ENCODE peak calls at places on chromosomes 5 and 9, in seven cellular contexts. One of them, this sample, is unnamed.
A peak's percentile ranks its signal among the peaks of the same experiment; 100 is the strongest.

GRCh38 chr5:142621227-142621626 is 64.7 kb downstream of the FGF1 start:
- DNase-seq in PC-3: peak; percentile 78
- DNase-seq in AG09319: no peak
- DNase-seq in lower leg skin: no peak
- DNase-seq in GM20000: no peak
- DNase-seq in cardiac muscle cell: no peak
- DNase-seq in AG10803: peak; percentile 82
- DNase-seq in this sample: peak; percentile 58

GRCh38 chr5:55600536-55601208 is 65.9 kb upstream of the PLPP1 start:
- DNase-seq in cardiac muscle cell: peak; percentile 32
- DNase-seq in GM20000: peak; percentile 39
- DNase-seq in lower leg skin: no peak
- DNase-seq in AG09319: no peak
- DNase-seq in PC-3: peak; percentile 10
- DNase-seq in AG10803: peak; percentile 79
- DNase-seq in this sample: peak; percentile 69

GRCh38 chr9:129863059-129863690 is 27.9 kb downstream of the USP20 start:
- DNase-seq in lower leg skin: no peak
- DNase-seq in cardiac muscle cell: no peak
- DNase-seq in AG09319: no peak
- DNase-seq in GM20000: no peak
- DNase-seq in PC-3: no peak
- DNase-seq in AG10803: peak; percentile 61
- DNase-seq in this sample: peak; percentile 79

GRCh38 chr5:179326176-179326997 is 18.9 kb downstream of the ADAMTS2 start:
- DNase-seq in PC-3: no peak
- DNase-seq in lower leg skin: peak; percentile 59
- DNase-seq in cardiac muscle cell: no peak
- DNase-seq in AG10803: peak; percentile 95
- DNase-seq in GM20000: no peak
- DNase-seq in AG09319: peak; percentile 95
- DNase-seq in this sample: peak; percentile 42

GRCh38 chr9:5869315-5870019 is 21.2 kb upstream of the MLANA start:
- DNase-seq in PC-3: peak; percentile 23
- DNase-seq in lower leg skin: no peak
- DNase-seq in GM20000: peak; percentile 34
- DNase-seq in AG10803: no peak
- DNase-seq in cardiac muscle cell: no peak
- DNase-seq in AG09319: no peak
- DNase-seq in this sample: no peak

GRCh38 chr5:133709074-133709676 is 96.8 kb upstream of the FSTL4 start:
- DNase-seq in AG10803: peak; percentile 9
- DNase-seq in AG09319: peak; percentile 15
- DNase-seq in lower leg skin: no peak
- DNase-seq in GM20000: no peak
- DNase-seq in PC-3: no peak
- DNase-seq in cardiac muscle cell: no peak
- DNase-seq in this sample: peak; percentile 4

GRCh38 chr9:126009047-126009446 is 261.9 kb downstream of the PBX3 start:
- DNase-seq in lower leg skin: no peak
- DNase-seq in PC-3: no peak
- DNase-seq in AG09319: no peak
- DNase-seq in AG10803: no peak
- DNase-seq in cardiac muscle cell: no peak
- DNase-seq in GM20000: no peak
- DNase-seq in this sample: no peak

GRCh38 chr5:123429993-123430392 is 6.8 kb upstream of the CEP120 start:
- DNase-seq in lower leg skin: peak; percentile 32
- DNase-seq in GM20000: no peak
- DNase-seq in AG09319: peak; percentile 69
- DNase-seq in AG10803: peak; percentile 92
- DNase-seq in cardiac muscle cell: no peak
- DNase-seq in PC-3: peak; percentile 86
- DNase-seq in this sample: peak; percentile 83

GRCh38 chr5:133527311-133527710 is 85.0 kb downstream of the FSTL4 start:
- DNase-seq in AG09319: no peak
- DNase-seq in GM20000: no peak
- DNase-seq in PC-3: no peak
- DNase-seq in cardiac muscle cell: no peak
- DNase-seq in lower leg skin: no peak
- DNase-seq in AG10803: peak; percentile 38
- DNase-seq in this sample: no peak

GRCh38 chr9:82021198-82021597 is 32.6 kb downstream of the SPATA31D1 start:
- DNase-seq in AG09319: peak; percentile 84
- DNase-seq in lower leg skin: peak; percentile 86
- DNase-seq in cardiac muscle cell: no peak
- DNase-seq in AG10803: peak; percentile 99
- DNase-seq in PC-3: peak; percentile 62
- DNase-seq in GM20000: no peak
- DNase-seq in this sample: peak; percentile 96

GRCh38 chr5:4879693-4880303 is 260.3 kb upstream of the ADAMTS16 start:
- DNase-seq in PC-3: peak; percentile 88
- DNase-seq in cardiac muscle cell: peak; percentile 74
- DNase-seq in AG10803: peak; percentile 81
- DNase-seq in lower leg skin: peak; percentile 58
- DNase-seq in AG09319: peak; percentile 18
- DNase-seq in GM20000: peak; percentile 74
- DNase-seq in this sample: peak; percentile 79

GRCh38 chr5:1793301-1793740 is 6.3 kb downstream of the MRPL36 start:
- DNase-seq in cardiac muscle cell: no peak
- DNase-seq in AG10803: peak; percentile 62
- DNase-seq in AG09319: no peak
- DNase-seq in PC-3: no peak
- DNase-seq in GM20000: no peak
- DNase-seq in lower leg skin: no peak
- DNase-seq in this sample: peak; percentile 32

GRCh38 chr5:39200081-39200480 is 19.3 kb downstream of the FYB1 start:
- DNase-seq in lower leg skin: no peak
- DNase-seq in cardiac muscle cell: no peak
- DNase-seq in AG09319: no peak
- DNase-seq in AG10803: no peak
- DNase-seq in PC-3: no peak
- DNase-seq in GM20000: no peak
- DNase-seq in this sample: no peak

GRCh38 chr5:43315697-43316096 is 2.5 kb upstream of the HMGCS1 start:
- DNase-seq in AG10803: no peak
- DNase-seq in PC-3: no peak
- DNase-seq in cardiac muscle cell: no peak
- DNase-seq in lower leg skin: no peak
- DNase-seq in GM20000: no peak
- DNase-seq in AG09319: no peak
- DNase-seq in this sample: no peak

GRCh38 chr5:172985596-172985995 is 2.0 kb downstream of the ATP6V0E1 start:
- DNase-seq in cardiac muscle cell: no peak
- DNase-seq in GM20000: no peak
- DNase-seq in lower leg skin: no peak
- DNase-seq in AG09319: no peak
- DNase-seq in AG10803: no peak
- DNase-seq in PC-3: peak; percentile 50
- DNase-seq in this sample: no peak

GRCh38 chr9:99169982-99170761 is 51.6 kb downstream of the ALG2 start:
- DNase-seq in AG09319: no peak
- DNase-seq in AG10803: no peak
- DNase-seq in cardiac muscle cell: peak; percentile 70
- DNase-seq in PC-3: no peak
- DNase-seq in GM20000: no peak
- DNase-seq in lower leg skin: no peak
- DNase-seq in this sample: no peak
- TF ChIP-seq CTCF in AG09319: no peak
- TF ChIP-seq CTCF in AG10803: no peak
- TF ChIP-seq CTCF in cardiac muscle cell: peak; percentile 22
- TF ChIP-seq CTCF in PC-3: no peak
- TF ChIP-seq CTCF in GM20000: no peak
- TF ChIP-seq CTCF in lower leg skin: no peak
- TF ChIP-seq CTCF in this sample: no peak

GRCh38 chr5:132065351-132065937 is 5.0 kb downstream of the IL3 start:
- DNase-seq in PC-3: peak; percentile 81
- DNase-seq in AG10803: peak; percentile 61
- DNase-seq in GM20000: peak; percentile 71
- DNase-seq in lower leg skin: no peak
- DNase-seq in AG09319: peak; percentile 23
- DNase-seq in cardiac muscle cell: peak; percentile 74
- DNase-seq in this sample: peak; percentile 69
- TF ChIP-seq CTCF in PC-3: peak; percentile 76
- TF ChIP-seq CTCF in AG10803: peak; percentile 73
- TF ChIP-seq CTCF in GM20000: peak; percentile 54
- TF ChIP-seq CTCF in lower leg skin: no peak
- TF ChIP-seq CTCF in AG09319: peak; percentile 68
- TF ChIP-seq CTCF in cardiac muscle cell: peak; percentile 64
- TF ChIP-seq CTCF in this sample: peak; percentile 78

DNA sequence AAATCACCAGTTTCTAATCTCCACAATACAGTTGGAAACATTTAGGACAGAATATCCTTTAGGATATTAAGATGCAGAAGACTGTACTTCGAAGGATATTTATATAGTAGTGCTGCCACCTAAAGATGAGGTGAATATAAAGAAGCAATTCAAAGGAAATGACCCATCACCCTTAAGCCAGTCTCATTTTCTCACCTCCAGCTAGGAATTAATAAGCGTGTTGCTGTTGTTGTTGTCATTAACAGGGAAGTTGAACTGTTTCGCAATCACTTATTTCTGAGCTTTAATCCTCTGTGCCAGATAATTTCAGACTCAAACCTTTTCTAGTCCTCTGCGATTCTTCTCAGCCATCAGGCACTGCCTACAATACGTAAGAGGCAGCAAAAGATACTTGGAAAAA is 7.8 kb upstream of the PURA start:
- DNase-seq in PC-3: no peak
- DNase-seq in lower leg skin: no peak
- DNase-seq in AG10803: no peak
- DNase-seq in AG09319: no peak
- DNase-seq in GM20000: no peak
- DNase-seq in cardiac muscle cell: no peak
- DNase-seq in this sample: no peak
- TF ChIP-seq CTCF in PC-3: peak; percentile 31
- TF ChIP-seq CTCF in lower leg skin: no peak
- TF ChIP-seq CTCF in AG10803: no peak
- TF ChIP-seq CTCF in AG09319: no peak
- TF ChIP-seq CTCF in GM20000: no peak
- TF ChIP-seq CTCF in cardiac muscle cell: no peak
- TF ChIP-seq CTCF in this sample: no peak

GRCh38 chr9:4831119-4831518 is 38.4 kb downstream of the RCL1 start:
- DNase-seq in PC-3: peak; percentile 66
- DNase-seq in lower leg skin: no peak
- DNase-seq in AG09319: no peak
- DNase-seq in GM20000: no peak
- DNase-seq in AG10803: no peak
- DNase-seq in cardiac muscle cell: no peak
- DNase-seq in this sample: no peak
- TF ChIP-seq CTCF in PC-3: no peak
- TF ChIP-seq CTCF in lower leg skin: no peak
- TF ChIP-seq CTCF in AG09319: no peak
- TF ChIP-seq CTCF in GM20000: no peak
- TF ChIP-seq CTCF in AG10803: no peak
- TF ChIP-seq CTCF in cardiac muscle cell: no peak
- TF ChIP-seq CTCF in this sample: no peak

GRCh38 chr5:35202319-35203111 is 27.8 kb downstream of the PRLR start:
- DNase-seq in PC-3: peak; percentile 71
- DNase-seq in GM20000: peak; percentile 29
- DNase-seq in AG10803: peak; percentile 42
- DNase-seq in lower leg skin: no peak
- DNase-seq in cardiac muscle cell: peak; percentile 45
- DNase-seq in AG09319: peak; percentile 14
- DNase-seq in this sample: peak; percentile 42
- TF ChIP-seq CTCF in PC-3: peak; percentile 86
- TF ChIP-seq CTCF in GM20000: peak; percentile 51
- TF ChIP-seq CTCF in AG10803: peak; percentile 67
- TF ChIP-seq CTCF in lower leg skin: no peak
- TF ChIP-seq CTCF in cardiac muscle cell: peak; percentile 61
- TF ChIP-seq CTCF in AG09319: peak; percentile 60
- TF ChIP-seq CTCF in this sample: peak; percentile 67

GRCh38 chr5:113047234-113047633 is 70.6 kb downstream of the DCP2 start:
- DNase-seq in lower leg skin: no peak
- DNase-seq in PC-3: peak; percentile 85
- DNase-seq in GM20000: no peak
- DNase-seq in cardiac muscle cell: no peak
- DNase-seq in AG09319: no peak
- DNase-seq in AG10803: peak; percentile 39
- DNase-seq in this sample: peak; percentile 37

GRCh38 chr5:113044776-113045175 is 68.2 kb downstream of the DCP2 start:
- DNase-seq in PC-3: no peak
- DNase-seq in GM20000: no peak
- DNase-seq in AG09319: no peak
- DNase-seq in lower leg skin: no peak
- DNase-seq in cardiac muscle cell: no peak
- DNase-seq in AG10803: no peak
- DNase-seq in this sample: no peak

GRCh38 chr5:113042491-113043243 is 66.1 kb downstream of the DCP2 start:
- DNase-seq in PC-3: no peak
- DNase-seq in AG09319: no peak
- DNase-seq in GM20000: no peak
- DNase-seq in cardiac muscle cell: no peak
- DNase-seq in AG10803: no peak
- DNase-seq in lower leg skin: no peak
- DNase-seq in this sample: no peak

GRCh38 chr5:113040672-113041071 is 64.1 kb downstream of the DCP2 start:
- DNase-seq in GM20000: no peak
- DNase-seq in lower leg skin: no peak
- DNase-seq in cardiac muscle cell: no peak
- DNase-seq in AG09319: no peak
- DNase-seq in PC-3: no peak
- DNase-seq in AG10803: no peak
- DNase-seq in this sample: no peak

GRCh38 chr5:113043491-113043931 is 66.9 kb downstream of the DCP2 start:
- DNase-seq in PC-3: peak; percentile 20
- DNase-seq in AG09319: no peak
- DNase-seq in cardiac muscle cell: peak; percentile 60
- DNase-seq in AG10803: peak; percentile 37
- DNase-seq in GM20000: no peak
- DNase-seq in lower leg skin: no peak
- DNase-seq in this sample: peak; percentile 35
- TF ChIP-seq CTCF in PC-3: peak; percentile 58
- TF ChIP-seq CTCF in AG09319: peak; percentile 16
- TF ChIP-seq CTCF in cardiac muscle cell: no peak
- TF ChIP-seq CTCF in AG10803: peak; percentile 31
- TF ChIP-seq CTCF in GM20000: no peak
- TF ChIP-seq CTCF in lower leg skin: no peak
- TF ChIP-seq CTCF in this sample: peak; percentile 42

GRCh38 chr9:26656003-26656940 is 236.3 kb downstream of the CAAP1 start:
- DNase-seq in GM20000: no peak
- DNase-seq in AG10803: peak; percentile 25
- DNase-seq in AG09319: no peak
- DNase-seq in lower leg skin: no peak
- DNase-seq in cardiac muscle cell: peak; percentile 22
- DNase-seq in PC-3: peak; percentile 44
- DNase-seq in this sample: peak; percentile 12
- TF ChIP-seq CTCF in GM20000: no peak
- TF ChIP-seq CTCF in AG10803: peak; percentile 67
- TF ChIP-seq CTCF in AG09319: peak; percentile 32
- TF ChIP-seq CTCF in lower leg skin: no peak
- TF ChIP-seq CTCF in cardiac muscle cell: peak; percentile 26
- TF ChIP-seq CTCF in PC-3: peak; percentile 64
- TF ChIP-seq CTCF in this sample: peak; percentile 52

GRCh38 chr5:127572930-127573329 is 55.5 kb downstream of the PRRC1 start:
- DNase-seq in AG09319: no peak
- DNase-seq in lower leg skin: no peak
- DNase-seq in PC-3: peak; percentile 28
- DNase-seq in AG10803: peak; percentile 6
- DNase-seq in cardiac muscle cell: no peak
- DNase-seq in GM20000: no peak
- DNase-seq in this sample: no peak
- TF ChIP-seq CTCF in AG09319: no peak
- TF ChIP-seq CTCF in lower leg skin: no peak
- TF ChIP-seq CTCF in PC-3: peak; percentile 63
- TF ChIP-seq CTCF in AG10803: no peak
- TF ChIP-seq CTCF in cardiac muscle cell: peak; percentile 25
- TF ChIP-seq CTCF in GM20000: no peak
- TF ChIP-seq CTCF in this sample: peak; percentile 32

GRCh38 chr5:114097570-114097969 is 264.3 kb upstream of the KCNN2 start:
- DNase-seq in lower leg skin: no peak
- DNase-seq in GM20000: no peak
- DNase-seq in AG09319: no peak
- DNase-seq in cardiac muscle cell: no peak
- DNase-seq in AG10803: no peak
- DNase-seq in PC-3: no peak
- DNase-seq in this sample: no peak
- TF ChIP-seq CTCF in lower leg skin: no peak
- TF ChIP-seq CTCF in GM20000: no peak
- TF ChIP-seq CTCF in AG09319: no peak
- TF ChIP-seq CTCF in cardiac muscle cell: no peak
- TF ChIP-seq CTCF in AG10803: no peak
- TF ChIP-seq CTCF in PC-3: peak; percentile 45
- TF ChIP-seq CTCF in this sample: no peak